ENCODE peak calls at places on chromosome 12, in ten cellular contexts. One of them, this sample, is unnamed.

GRCh38 chr12:1281683-1282366 is 290.8 kb downstream of the ERC1 start:
- DNase-seq in body of pancreas: no peak
- DNase-seq in heart left ventricle: no peak
- DNase-seq in A549: no peak
- DNase-seq in IMR-90: peak
- DNase-seq in erythroblast: no peak
- DNase-seq in uterus: peak
- DNase-seq in upper lobe of left lung: no peak
- DNase-seq in adrenal gland: no peak
- DNase-seq in sigmoid colon: no peak
- DNase-seq in this sample: no peak

GRCh38 chr12:56628671-56629458 is 1.3 kb downstream of the BAZ2A start:
- DNase-seq in body of pancreas: peak
- DNase-seq in heart left ventricle: peak
- DNase-seq in A549: peak
- DNase-seq in IMR-90: peak
- DNase-seq in erythroblast: peak
- DNase-seq in uterus: peak
- DNase-seq in upper lobe of left lung: peak
- DNase-seq in adrenal gland: peak
- DNase-seq in sigmoid colon: peak
- DNase-seq in this sample: no peak

GRCh38 chr12:27592548-27592947 is 68.5 kb downstream of the PPFIBP1 start:
- DNase-seq in body of pancreas: peak
- DNase-seq in heart left ventricle: peak
- DNase-seq in A549: no peak
- DNase-seq in IMR-90: peak
- DNase-seq in erythroblast: no peak
- DNase-seq in uterus: peak
- DNase-seq in upper lobe of left lung: no peak
- DNase-seq in adrenal gland: peak
- DNase-seq in sigmoid colon: peak
- DNase-seq in this sample: no peak

GRCh38 chr12:25058012-25058411 is 109.1 kb upstream of the BCAT1 start:
- DNase-seq in body of pancreas: no peak
- DNase-seq in heart left ventricle: no peak
- DNase-seq in A549: no peak
- DNase-seq in IMR-90: no peak
- DNase-seq in erythroblast: no peak
- DNase-seq in uterus: no peak
- DNase-seq in upper lobe of left lung: no peak
- DNase-seq in adrenal gland: no peak
- DNase-seq in sigmoid colon: no peak
- DNase-seq in this sample: no peak

GRCh38 chr12:95115641-95116040 is 42.2 kb upstream of the NR2C1 start:
- DNase-seq in body of pancreas: no peak
- DNase-seq in heart left ventricle: no peak
- DNase-seq in A549: no peak
- DNase-seq in IMR-90: no peak
- DNase-seq in erythroblast: no peak
- DNase-seq in uterus: no peak
- DNase-seq in upper lobe of left lung: no peak
- DNase-seq in adrenal gland: no peak
- DNase-seq in sigmoid colon: no peak
- DNase-seq in this sample: no peak

GRCh38 chr12:79710707-79711483 is 20.1 kb upstream of the PAWR start:
- DNase-seq in body of pancreas: peak
- DNase-seq in heart left ventricle: no peak
- DNase-seq in A549: no peak
- DNase-seq in IMR-90: no peak
- DNase-seq in erythroblast: no peak
- DNase-seq in uterus: no peak
- DNase-seq in upper lobe of left lung: no peak
- DNase-seq in adrenal gland: no peak
- DNase-seq in sigmoid colon: no peak
- DNase-seq in this sample: no peak

GRCh38 chr12:106000376-106001104 is 138.2 kb downstream of the NUAK1 start:
- DNase-seq in body of pancreas: no peak
- DNase-seq in heart left ventricle: no peak
- DNase-seq in A549: no peak
- DNase-seq in IMR-90: no peak
- DNase-seq in erythroblast: no peak
- DNase-seq in uterus: no peak
- DNase-seq in upper lobe of left lung: no peak
- DNase-seq in adrenal gland: no peak
- DNase-seq in sigmoid colon: no peak
- DNase-seq in this sample: no peak

GRCh38 chr12:57765698-57766463 is 997 bp downstream of the CYP27B1 start:
- DNase-seq in body of pancreas: peak
- DNase-seq in heart left ventricle: no peak
- DNase-seq in A549: no peak
- DNase-seq in IMR-90: no peak
- DNase-seq in erythroblast: no peak
- DNase-seq in uterus: no peak
- DNase-seq in upper lobe of left lung: peak
- DNase-seq in adrenal gland: no peak
- DNase-seq in sigmoid colon: no peak
- DNase-seq in this sample: no peak

GRCh38 chr12:106976013-106976658 is 10.8 kb downstream of the MTERF2 start:
- DNase-seq in body of pancreas: no peak
- DNase-seq in heart left ventricle: no peak
- DNase-seq in A549: no peak
- DNase-seq in IMR-90: peak
- DNase-seq in erythroblast: no peak
- DNase-seq in uterus: no peak
- DNase-seq in upper lobe of left lung: no peak
- DNase-seq in adrenal gland: no peak
- DNase-seq in sigmoid colon: no peak
- DNase-seq in this sample: no peak

GRCh38 chr12:25546318-25546717 is 6.8 kb downstream of the LMNTD1 start:
- DNase-seq in body of pancreas: no peak
- DNase-seq in heart left ventricle: no peak
- DNase-seq in A549: no peak
- DNase-seq in IMR-90: peak
- DNase-seq in erythroblast: no peak
- DNase-seq in uterus: no peak
- DNase-seq in upper lobe of left lung: no peak
- DNase-seq in adrenal gland: no peak
- DNase-seq in sigmoid colon: no peak
- DNase-seq in this sample: no peak

GRCh38 chr12:24307153-24307552 is 357.7 kb upstream of the SOX5 start:
- DNase-seq in body of pancreas: no peak
- DNase-seq in heart left ventricle: no peak
- DNase-seq in A549: no peak
- DNase-seq in IMR-90: no peak
- DNase-seq in erythroblast: no peak
- DNase-seq in uterus: no peak
- DNase-seq in upper lobe of left lung: no peak
- DNase-seq in adrenal gland: no peak
- DNase-seq in sigmoid colon: no peak
- DNase-seq in this sample: no peak

GRCh38 chr12:62808166-62808879 is 126.6 kb downstream of the PPM1H start:
- DNase-seq in body of pancreas: no peak
- DNase-seq in heart left ventricle: no peak
- DNase-seq in A549: no peak
- DNase-seq in IMR-90: no peak
- DNase-seq in erythroblast: no peak
- DNase-seq in uterus: no peak
- DNase-seq in upper lobe of left lung: no peak
- DNase-seq in adrenal gland: no peak
- DNase-seq in sigmoid colon: no peak
- DNase-seq in this sample: no peak

GRCh38 chr12:77865178-77865577 is 34.5 kb downstream of the NAV3 start:
- DNase-seq in body of pancreas: no peak
- DNase-seq in heart left ventricle: no peak
- DNase-seq in A549: no peak
- DNase-seq in IMR-90: no peak
- DNase-seq in erythroblast: no peak
- DNase-seq in uterus: no peak
- DNase-seq in upper lobe of left lung: no peak
- DNase-seq in adrenal gland: no peak
- DNase-seq in sigmoid colon: no peak
- DNase-seq in this sample: no peak

GRCh38 chr12:15978431-15978950 is 67.4 kb downstream of the DERA start:
- DNase-seq in body of pancreas: no peak
- DNase-seq in heart left ventricle: no peak
- DNase-seq in A549: no peak
- DNase-seq in IMR-90: peak
- DNase-seq in erythroblast: no peak
- DNase-seq in uterus: no peak
- DNase-seq in upper lobe of left lung: no peak
- DNase-seq in adrenal gland: no peak
- DNase-seq in sigmoid colon: no peak
- DNase-seq in this sample: no peak
- TF ChIP-seq POLR2A in body of pancreas: no peak
- TF ChIP-seq POLR2A in heart left ventricle: no peak
- TF ChIP-seq POLR2A in A549: no peak
- TF ChIP-seq POLR2A in IMR-90: no peak
- TF ChIP-seq POLR2A in erythroblast: no peak
- TF ChIP-seq POLR2A in uterus: no peak
- TF ChIP-seq POLR2A in upper lobe of left lung: no peak
- TF ChIP-seq POLR2A in adrenal gland: no peak
- TF ChIP-seq POLR2A in sigmoid colon: no peak
- TF ChIP-seq POLR2A in this sample: no peak

DNA sequence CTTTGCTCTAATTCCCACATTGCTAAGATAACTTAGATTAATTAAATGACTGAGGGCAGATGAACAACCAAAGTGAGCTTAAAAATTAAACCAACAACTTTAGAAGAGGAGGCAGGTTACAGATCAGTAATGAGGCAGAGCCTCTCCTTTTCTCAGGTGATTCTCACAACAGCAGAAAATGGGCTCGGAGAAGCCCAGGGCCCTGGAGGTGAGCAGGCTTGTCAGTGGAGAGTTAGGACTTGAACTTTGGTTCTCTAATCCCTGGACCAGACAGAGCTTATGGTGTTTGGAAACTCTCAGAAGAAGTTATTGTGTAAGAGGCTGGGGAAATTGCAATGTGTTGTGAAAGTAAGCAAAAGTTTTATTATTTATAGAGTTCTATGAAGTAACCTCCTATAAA is 2.8 kb downstream of the TRHDE start:
- DNase-seq in body of pancreas: peak
- DNase-seq in heart left ventricle: no peak
- DNase-seq in A549: no peak
- DNase-seq in IMR-90: peak
- DNase-seq in erythroblast: no peak
- DNase-seq in uterus: peak
- DNase-seq in upper lobe of left lung: no peak
- DNase-seq in adrenal gland: no peak
- DNase-seq in sigmoid colon: no peak
- DNase-seq in this sample: no peak
- TF ChIP-seq POLR2A in body of pancreas: peak
- TF ChIP-seq POLR2A in heart left ventricle: no peak
- TF ChIP-seq POLR2A in A549: no peak
- TF ChIP-seq POLR2A in IMR-90: no peak
- TF ChIP-seq POLR2A in erythroblast: no peak
- TF ChIP-seq POLR2A in uterus: no peak
- TF ChIP-seq POLR2A in upper lobe of left lung: peak
- TF ChIP-seq POLR2A in adrenal gland: no peak
- TF ChIP-seq POLR2A in sigmoid colon: no peak
- TF ChIP-seq POLR2A in this sample: no peak

GRCh38 chr12:11716794-11717532 is 67.5 kb downstream of the ETV6 start:
- DNase-seq in body of pancreas: no peak
- DNase-seq in heart left ventricle: no peak
- DNase-seq in A549: no peak
- DNase-seq in IMR-90: peak
- DNase-seq in erythroblast: no peak
- DNase-seq in uterus: no peak
- DNase-seq in upper lobe of left lung: no peak
- DNase-seq in adrenal gland: no peak
- DNase-seq in sigmoid colon: no peak
- DNase-seq in this sample: no peak

GRCh38 chr12:11717533-11717961 is 68.1 kb downstream of the ETV6 start:
- DNase-seq in body of pancreas: no peak
- DNase-seq in heart left ventricle: no peak
- DNase-seq in A549: no peak
- DNase-seq in IMR-90: peak
- DNase-seq in erythroblast: no peak
- DNase-seq in uterus: no peak
- DNase-seq in upper lobe of left lung: no peak
- DNase-seq in adrenal gland: no peak
- DNase-seq in sigmoid colon: no peak
- DNase-seq in this sample: no peak

GRCh38 chr12:11719678-11720099 is 70.2 kb downstream of the ETV6 start:
- DNase-seq in body of pancreas: peak
- DNase-seq in heart left ventricle: peak
- DNase-seq in A549: no peak
- DNase-seq in IMR-90: peak
- DNase-seq in erythroblast: no peak
- DNase-seq in uterus: no peak
- DNase-seq in upper lobe of left lung: peak
- DNase-seq in adrenal gland: peak
- DNase-seq in sigmoid colon: peak
- DNase-seq in this sample: no peak

GRCh38 chr12:11718105-11718504 is 68.6 kb downstream of the ETV6 start:
- DNase-seq in body of pancreas: no peak
- DNase-seq in heart left ventricle: no peak
- DNase-seq in A549: no peak
- DNase-seq in IMR-90: no peak
- DNase-seq in erythroblast: no peak
- DNase-seq in uterus: no peak
- DNase-seq in upper lobe of left lung: no peak
- DNase-seq in adrenal gland: no peak
- DNase-seq in sigmoid colon: no peak
- DNase-seq in this sample: no peak

GRCh38 chr12:11718768-11719253 is 69.3 kb downstream of the ETV6 start:
- DNase-seq in body of pancreas: no peak
- DNase-seq in heart left ventricle: no peak
- DNase-seq in A549: no peak
- DNase-seq in IMR-90: peak
- DNase-seq in erythroblast: no peak
- DNase-seq in uterus: no peak
- DNase-seq in upper lobe of left lung: no peak
- DNase-seq in adrenal gland: no peak
- DNase-seq in sigmoid colon: peak
- DNase-seq in this sample: no peak
- TF ChIP-seq POLR2A in body of pancreas: no peak
- TF ChIP-seq POLR2A in heart left ventricle: no peak
- TF ChIP-seq POLR2A in A549: no peak
- TF ChIP-seq POLR2A in IMR-90: no peak
- TF ChIP-seq POLR2A in erythroblast: no peak
- TF ChIP-seq POLR2A in uterus: no peak
- TF ChIP-seq POLR2A in upper lobe of left lung: no peak
- TF ChIP-seq POLR2A in adrenal gland: no peak
- TF ChIP-seq POLR2A in sigmoid colon: no peak
- TF ChIP-seq POLR2A in this sample: no peak

DNA sequence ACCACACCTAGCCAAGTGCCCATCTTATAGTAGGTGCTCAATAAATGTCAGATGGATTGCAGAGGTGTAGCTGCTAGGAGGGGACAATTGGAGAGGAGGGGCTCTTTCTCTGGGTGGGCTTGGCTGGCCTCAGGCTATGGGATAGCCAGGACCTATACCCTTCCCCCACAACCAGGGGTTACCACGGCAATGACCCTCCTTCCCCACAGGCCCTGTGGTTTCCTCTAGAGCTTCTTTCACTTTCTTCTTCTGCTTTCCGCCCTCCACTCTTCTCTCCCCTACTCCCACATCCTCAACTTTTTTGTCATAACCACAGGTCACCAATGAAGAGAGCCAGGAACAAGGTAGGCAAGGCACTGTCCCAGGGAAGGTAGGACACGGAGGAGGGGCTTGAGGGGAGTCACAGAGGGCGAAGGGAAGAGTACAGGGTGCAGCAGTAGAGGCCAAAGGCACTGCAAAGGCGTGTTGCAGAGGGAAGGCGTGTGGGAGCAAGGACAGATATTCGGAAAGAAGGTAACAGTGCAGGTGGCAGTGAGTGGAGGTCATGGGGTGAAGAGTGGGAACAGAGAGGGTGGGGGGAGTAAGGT is 1.9 kb upstream of the ITGB7 start:
- DNase-seq in body of pancreas: no peak
- DNase-seq in heart left ventricle: no peak
- DNase-seq in A549: no peak
- DNase-seq in IMR-90: no peak
- DNase-seq in erythroblast: no peak
- DNase-seq in uterus: no peak
- DNase-seq in upper lobe of left lung: no peak
- DNase-seq in adrenal gland: no peak
- DNase-seq in sigmoid colon: no peak
- DNase-seq in this sample: no peak
- TF ChIP-seq POLR2A in body of pancreas: no peak
- TF ChIP-seq POLR2A in heart left ventricle: no peak
- TF ChIP-seq POLR2A in A549: no peak
- TF ChIP-seq POLR2A in IMR-90: no peak
- TF ChIP-seq POLR2A in erythroblast: no peak
- TF ChIP-seq POLR2A in uterus: no peak
- TF ChIP-seq POLR2A in upper lobe of left lung: no peak
- TF ChIP-seq POLR2A in adrenal gland: no peak
- TF ChIP-seq POLR2A in sigmoid colon: no peak
- TF ChIP-seq POLR2A in this sample: no peak

This sample was measured in esophagus squamous epithelium.